ENCODE peak calls at places on chromosomes 3 and 15, in six cellular contexts. G is HFF-Myc, V is GM23338, Q is AG09309, T is mesothelial cell of epicardium, O is lower lobe of right lung. J is an unnamed sample.
A peak's percentile ranks its signal among the peaks of the same experiment; 100 is the strongest.

GRCh38 chr3:41893977-41894376 is 67.9 kb downstream of the ULK4 start:
- DNase-seq in G (peak; percentile 12), V (peak; percentile 51), Q (peak; percentile 28), T (no peak), O (no peak), J (no peak)

GRCh38 chr3:127670229-127670559 is 2.6 kb upstream of the ABTB1 start:
- DNase-seq in G (no peak), V (no peak), Q (no peak), T (no peak), O (no peak), J (no peak)

GRCh38 chr15:80342148-80342547 is 62.0 kb upstream of the ARNT2 start:
- DNase-seq in G (no peak), V (no peak), Q (no peak), T (no peak), O (no peak), J (no peak)

GRCh38 chr3:141338881-141339280 is 29.4 kb upstream of the ZBTB38 start:
- DNase-seq in G (no peak), V (no peak), Q (no peak), T (no peak), O (no peak), J (no peak)

GRCh38 chr15:66405605-66406004 is 18.9 kb downstream of the MAP2K1 start:
- DNase-seq in G (no peak), V (no peak), Q (no peak), T (no peak), O (no peak), J (no peak)

GRCh38 chr15:41796457-41796856 is 22.2 kb downstream of the MAPKBP1 start:
- DNase-seq in G (peak; percentile 94), V (no peak), Q (peak; percentile 74), T (no peak), O (no peak), J (no peak)

GRCh38 chr3:18812316-18812715 is 336.0 kb upstream of the KCNH8 start:
- DNase-seq in G (no peak), V (no peak), Q (no peak), T (no peak), O (no peak), J (no peak)

GRCh38 chr3:31610700-31611275 is 78.1 kb downstream of the STT3B start:
- DNase-seq in G (peak; percentile 17), V (peak; percentile 27), Q (peak; percentile 17), T (no peak), O (no peak), J (no peak)

GRCh38 chr15:54841906-54842305 is 354.8 kb downstream of the RSL24D1 start:
- DNase-seq in G (no peak), V (no peak), Q (no peak), T (no peak), O (no peak), J (no peak)

GRCh38 chr3:136171097-136171542 is 25.0 kb downstream of the MSL2 start:
- DNase-seq in G (no peak), V (no peak), Q (no peak), T (no peak), O (no peak), J (no peak)

GRCh38 chr3:71183544-71183943 is 400.0 kb downstream of the FOXP1 start:
- DNase-seq in G (no peak), V (no peak), Q (no peak), T (no peak), O (no peak), J (no peak)

GRCh38 chr3:126191246-126191645 is 10.9 kb upstream of the ALDH1L1 start:
- DNase-seq in G (no peak), V (no peak), Q (no peak), T (no peak), O (no peak), J (no peak)

DNA sequence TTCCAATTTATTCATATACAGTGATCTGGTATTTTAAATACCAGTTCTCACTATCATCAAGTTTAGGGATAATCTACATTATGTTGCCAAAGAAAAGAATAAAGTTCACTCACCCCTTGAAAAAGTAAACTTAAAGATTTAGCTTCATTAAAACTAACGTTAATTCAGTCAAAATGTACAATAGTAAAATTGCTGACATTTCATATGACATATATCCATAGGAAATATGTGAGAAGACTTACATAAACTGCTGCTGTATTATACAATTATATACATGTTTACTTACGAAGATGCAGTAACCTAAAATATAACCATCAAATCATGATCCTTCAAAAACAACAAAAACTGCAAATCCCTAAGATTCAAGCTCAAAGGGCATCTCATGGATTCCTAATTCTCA is 44.0 kb downstream of the ATR start:
- DNase-seq in G (no peak), V (no peak), Q (no peak), T (no peak), O (no peak), J (no peak)
- TF ChIP-seq CTCF in G (no peak), V (no peak), Q (no peak), T (no peak), O (no peak), J (no peak)

GRCh38 chr15:35142578-35142977 is 57.5 kb upstream of the NANOGP8 start:
- DNase-seq in G (no peak), V (no peak), Q (no peak), T (no peak), O (no peak), J (no peak)
- TF ChIP-seq CTCF in G (no peak), V (no peak), Q (no peak), T (no peak), O (no peak), J (no peak)

GRCh38 chr3:46368569-46368968 is 2.2 kb upstream of the CCR5 start:
- DNase-seq in G (no peak), V (peak; percentile 77), Q (no peak), T (no peak), O (peak; percentile 78), J (no peak)
- TF ChIP-seq CTCF in G (peak; percentile 5), V (peak; percentile 50), Q (no peak), T (no peak), O (peak; percentile 33), J (no peak)

GRCh38 chr3:52196977-52197376 is 983 bp upstream of the ALAS1 start:
- DNase-seq in G (no peak), V (no peak), Q (no peak), T (no peak), O (peak; percentile 79), J (no peak)

GRCh38 chr3:52195823-52196331 is 2.1 kb upstream of the ALAS1 start:
- DNase-seq in G (peak; percentile 26), V (no peak), Q (peak; percentile 62), T (no peak), O (peak; percentile 71), J (no peak)

GRCh38 chr3:52197499-52197841 is 490 bp upstream of the ALAS1 start:
- DNase-seq in G (no peak), V (no peak), Q (no peak), T (no peak), O (no peak), J (no peak)

GRCh38 chr3:52198643-52199608 is 966 bp downstream of the ALAS1 start:
- DNase-seq in G (no peak), V (no peak), Q (no peak), T (no peak), O (no peak), J (no peak)

GRCh38 chr3:52197842-52198625 is at the start of gene ALAS1:
- DNase-seq in G (peak; percentile 49), V (peak; percentile 94), Q (no peak), T (peak; percentile 96), O (peak; percentile 96), J (peak; percentile 80)
- TF ChIP-seq CTCF in G (no peak), V (no peak), Q (no peak), T (no peak), O (peak; percentile 18), J (no peak)

GRCh38 chr3:134449277-134449676 is 36.5 kb downstream of the ANAPC13 start:
- DNase-seq in G (no peak), V (peak; percentile 82), Q (no peak), T (no peak), O (no peak), J (no peak)
- TF ChIP-seq CTCF in G (peak; percentile 47), V (peak; percentile 60), Q (peak; percentile 58), T (no peak), O (peak; percentile 20), J (no peak)

GRCh38 chr15:27238209-27238608 is 267.2 kb downstream of the GABRG3 start:
- DNase-seq in G (no peak), V (peak; percentile 55), Q (no peak), T (no peak), O (no peak), J (no peak)
- TF ChIP-seq CTCF in G (no peak), V (peak; percentile 65), Q (no peak), T (no peak), O (no peak), J (no peak)